ENCODE peak calls at places on chromosomes 12 and 14, in seven cellular contexts. X is T follicular helper cell, B is T-helper 9 cell, C is nephron progenitor cell, K is EL, S is GDM1, O is Kasumi-1. M is an unnamed sample.

GRCh38 chr14:21894003-21894897 is 220.6 kb upstream of the OR4E1 start:
- DNase-seq in B (peak), X (peak), C (peak), K (peak), S (peak), O (peak), M (no peak)

GRCh38 chr14:99809376-99809775 is 16.2 kb downstream of the EML1 start:
- DNase-seq in X (no peak), O (no peak), S (no peak), K (peak), B (no peak), C (no peak), M (no peak)

GRCh38 chr14:71415404-71415690 is 508.1 kb downstream of the PCNX1 start:
- DNase-seq in K (peak), S (no peak), X (no peak), C (no peak), B (no peak), O (no peak), M (no peak)

GRCh38 chr12:102385343-102385742 is 95.0 kb downstream of the IGF1 start:
- DNase-seq in S (no peak), K (no peak), X (no peak), B (no peak), O (no peak), C (no peak), M (no peak)

GRCh38 chr12:124915249-124916236 is 1.1 kb upstream of the UBC start:
- DNase-seq in B (no peak), S (no peak), K (peak), C (no peak), O (no peak), X (no peak), M (no peak)

GRCh38 chr14:78314484-78314883 is 144.3 kb downstream of the NRXN3 start:
- DNase-seq in X (no peak), C (no peak), O (no peak), S (no peak), K (no peak), B (no peak), M (no peak)

GRCh38 chr12:75183967-75184366 is 25.7 kb downstream of the KCNC2 start:
- DNase-seq in K (no peak), X (no peak), O (no peak), C (no peak), B (no peak), S (no peak), M (no peak)

GRCh38 chr12:104877107-104877705 is 80.9 kb downstream of the SLC41A2 start:
- DNase-seq in K (peak), S (peak), X (peak), C (peak), O (peak), B (peak), M (no peak)

GRCh38 chr14:102593841-102594170 is 1.4 kb downstream of the RCOR1 start:
- DNase-seq in C (no peak), K (no peak), O (peak), S (no peak), X (no peak), B (no peak), M (no peak)

GRCh38 chr12:122182887-122183587 is at the start of gene LRRC43:
- DNase-seq in C (peak), O (no peak), S (no peak), K (peak), X (no peak), B (no peak), M (no peak)

GRCh38 chr12:39586811-39587210 is 32.8 kb downstream of the ABCD2 start:
- DNase-seq in K (no peak), C (no peak), O (no peak), S (no peak), B (no peak), X (no peak), M (no peak)

GRCh38 chr12:120972870-120973543 is 5.3 kb upstream of the HNF1A start:
- DNase-seq in K (no peak), O (no peak), C (no peak), S (no peak), B (no peak), X (no peak), M (no peak)

GRCh38 chr14:78022059-78022458 is 148.1 kb upstream of the NRXN3 start:
- DNase-seq in X (peak), B (no peak), K (peak), C (peak), O (peak), S (peak), M (no peak)

GRCh38 chr14:90760055-90760444 is 56.2 kb downstream of the TTC7B start:
- DNase-seq in K (no peak), O (no peak), C (no peak), S (no peak), X (no peak), B (no peak), M (no peak)

GRCh38 chr12:857611-858010 is 91.9 kb downstream of the RAD52 start:
- DNase-seq in X (no peak), S (no peak), B (no peak), O (no peak), C (no peak), K (peak), M (no peak)

GRCh38 chr12:105444050-105444808 is 113.7 kb downstream of the C12orf75 start:
- DNase-seq in K (peak), X (no peak), S (no peak), C (no peak), O (no peak), B (no peak), M (no peak)

GRCh38 chr14:68084256-68084655 is 264.7 kb downstream of the RAD51B start:
- DNase-seq in O (peak), K (peak), S (peak), C (no peak), X (no peak), B (no peak), M (no peak)

M was measured in cerebellar nuclear complex.